ENCODE peak calls at places on chromosomes 6 and 20, in five cellular contexts. N, A, R, Q and P are unnamed samples.

GRCh38 chr6:151291145-151292055 is 51.6 kb downstream of the AKAP12 start:
- DNase-seq in Q (no peak), A (peak), N (no peak), R (no peak), P (no peak)

GRCh38 chr20:23049201-23049932 is at the start of gene THBD:
- DNase-seq in Q (no peak), R (peak), N (no peak), A (no peak), P (peak)

GRCh38 chr6:131717815-131718214 is 7.0 kb upstream of the CTAGE9 start:
- DNase-seq in R (no peak), N (peak), Q (no peak), A (no peak), P (no peak)

GRCh38 chr20:37102571-37102970 is 6.8 kb upstream of the RBL1 start:
- DNase-seq in A (no peak), Q (no peak), N (no peak), R (no peak), P (no peak)

GRCh38 chr20:237479-237878 is 10.4 kb downstream of the DEFB129 start:
- DNase-seq in A (no peak), N (no peak), Q (no peak), R (no peak), P (no peak)

GRCh38 chr6:100160913-100161312 is 166.9 kb upstream of the MCHR2 start:
- DNase-seq in Q (no peak), N (no peak), R (peak), A (no peak), P (no peak)

GRCh38 chr20:19964289-19965263 is 52.6 kb upstream of the NAA20 start:
- DNase-seq in A (no peak), Q (no peak), R (no peak), N (peak), P (peak)

GRCh38 chr6:5761370-5761769 is 245.4 kb downstream of the NRN1 start:
- DNase-seq in N (no peak), A (no peak), Q (no peak), R (no peak), P (no peak)

GRCh38 chr20:32457476-32457986 is 99.4 kb downstream of the ASXL1 start:
- DNase-seq in N (no peak), Q (no peak), R (peak), A (peak), P (no peak)

GRCh38 chr6:143449731-143450452 is 603 bp downstream of the ADAT2 start:
- DNase-seq in N (peak), Q (no peak), A (peak), R (peak), P (no peak)

GRCh38 chr20:57397693-57398108 is 6.5 kb downstream of the RBM38 start:
- DNase-seq in R (no peak), Q (no peak), N (no peak), A (no peak), P (no peak)

GRCh38 chr6:10534418-10534760 is 13.2 kb downstream of the GCNT2 start:
- DNase-seq in N (no peak), A (no peak), R (no peak), Q (no peak), P (no peak)

GRCh38 chr6:32947552-32948465 is 5.1 kb downstream of the HLA-DMA start:
- DNase-seq in R (peak), N (peak), A (peak), Q (peak), P (no peak)

GRCh38 chr6:29563435-29563834 is 3.9 kb upstream of the UBD start:
- DNase-seq in A (no peak), Q (no peak), R (no peak), N (no peak), P (no peak)

GRCh38 chr6:116265081-116265829 is 11.4 kb upstream of the TSPYL4 start:
- DNase-seq in N (no peak), A (no peak), R (no peak), Q (no peak), P (no peak)

GRCh38 chr6:125095501-125096301 is 57.9 kb upstream of the TPD52L1 start:
- DNase-seq in A (no peak), Q (no peak), N (no peak), R (no peak), P (no peak)

GRCh38 chr20:31508517-31509244 is 5.6 kb upstream of the HM13 start:
- DNase-seq in R (no peak), Q (no peak), N (no peak), A (no peak), P (no peak)

GRCh38 chr6:52547647-52548352 is 29.1 kb downstream of the TRAM2 start:
- DNase-seq in R (no peak), N (peak), Q (no peak), A (peak), P (no peak)

GRCh38 chr6:87237804-87238203 is 82.4 kb downstream of the ZNF292 start:
- DNase-seq in R (peak), A (peak), Q (peak), N (peak), P (no peak)

GRCh38 chr20:48456361-48457184 is 371.2 kb downstream of the PREX1 start:
- DNase-seq in R (no peak), A (no peak), N (no peak), Q (no peak), P (no peak)

GRCh38 chr6:107218142-107218541 is 102.8 kb upstream of the BEND3 start:
- DNase-seq in N (no peak), Q (no peak), R (no peak), A (no peak), P (no peak)

GRCh38 chr20:36170542-36171215 is 16.1 kb downstream of the EPB41L1 start:
- DNase-seq in A (no peak), Q (no peak), R (no peak), N (no peak), P (no peak)

GRCh38 chr6:116531675-116532570 is 13.6 kb downstream of the TRAPPC3L start:
- DNase-seq in R (peak), Q (peak), N (peak), A (peak), P (no peak)

GRCh38 chr6:13014551-13015378 is 298.2 kb downstream of the PHACTR1 start:
- DNase-seq in A (peak), Q (no peak), N (no peak), R (peak), P (no peak)

GRCh38 chr20:46558511-46558959 is 8.1 kb upstream of the OCSTAMP start:
- DNase-seq in Q (peak), N (peak), A (no peak), R (no peak), P (no peak)

GRCh38 chr6:82144007-82144851 is 103.3 kb downstream of the IBTK start:
- DNase-seq in N (peak), A (peak), R (no peak), Q (peak), P (no peak)

GRCh38 chr6:71123051-71123450 is 165.6 kb upstream of the OGFRL1 start:
- DNase-seq in R (no peak), Q (no peak), A (no peak), N (no peak), P (no peak)

GRCh38 chr6:126696921-126697693 is 357.2 kb downstream of the CENPW start:
- DNase-seq in R (no peak), Q (no peak), N (no peak), A (peak), P (no peak)

DNA sequence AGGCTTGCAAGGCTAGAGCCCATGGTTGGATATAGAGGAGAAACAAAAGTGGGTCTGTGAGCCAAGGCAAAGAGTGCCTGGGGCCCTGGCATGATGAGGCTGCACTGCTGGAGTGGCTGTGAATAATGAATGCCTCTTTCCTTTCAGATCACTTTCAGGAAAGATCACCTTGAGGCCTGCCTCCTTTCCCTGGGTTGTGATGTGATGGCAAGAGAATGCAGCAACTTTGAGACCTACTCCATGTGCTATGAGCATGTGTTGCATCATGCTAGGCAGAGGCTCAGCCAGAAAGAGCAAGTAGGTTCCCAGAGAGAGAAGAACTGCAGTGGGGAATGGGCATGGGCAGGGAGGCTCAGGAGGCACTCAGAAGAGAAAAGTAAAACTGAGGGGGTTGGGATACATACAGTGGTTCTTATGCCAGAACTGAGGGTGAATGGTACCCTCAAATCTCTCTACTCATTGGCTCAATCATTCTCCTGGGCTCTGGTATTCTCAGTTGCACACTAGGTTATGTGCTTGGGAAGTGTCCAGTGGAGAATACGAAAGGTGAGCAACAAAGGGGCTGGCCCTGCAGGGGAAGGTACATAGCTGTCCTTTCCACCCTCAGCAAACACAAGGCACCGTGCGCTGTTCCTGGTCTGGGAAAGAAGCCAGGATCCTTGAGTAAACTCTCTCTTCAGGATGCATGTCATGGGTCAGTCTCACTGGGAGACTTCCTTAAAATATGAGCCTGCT is 45.9 kb downstream of the CD164 start:
- DNase-seq in R (no peak), Q (peak), N (no peak), A (no peak), P (peak)
- TF ChIP-seq POLR2AphosphoS5 in R (no peak), Q (no peak), N (no peak), A (no peak), P (no peak)

DNA sequence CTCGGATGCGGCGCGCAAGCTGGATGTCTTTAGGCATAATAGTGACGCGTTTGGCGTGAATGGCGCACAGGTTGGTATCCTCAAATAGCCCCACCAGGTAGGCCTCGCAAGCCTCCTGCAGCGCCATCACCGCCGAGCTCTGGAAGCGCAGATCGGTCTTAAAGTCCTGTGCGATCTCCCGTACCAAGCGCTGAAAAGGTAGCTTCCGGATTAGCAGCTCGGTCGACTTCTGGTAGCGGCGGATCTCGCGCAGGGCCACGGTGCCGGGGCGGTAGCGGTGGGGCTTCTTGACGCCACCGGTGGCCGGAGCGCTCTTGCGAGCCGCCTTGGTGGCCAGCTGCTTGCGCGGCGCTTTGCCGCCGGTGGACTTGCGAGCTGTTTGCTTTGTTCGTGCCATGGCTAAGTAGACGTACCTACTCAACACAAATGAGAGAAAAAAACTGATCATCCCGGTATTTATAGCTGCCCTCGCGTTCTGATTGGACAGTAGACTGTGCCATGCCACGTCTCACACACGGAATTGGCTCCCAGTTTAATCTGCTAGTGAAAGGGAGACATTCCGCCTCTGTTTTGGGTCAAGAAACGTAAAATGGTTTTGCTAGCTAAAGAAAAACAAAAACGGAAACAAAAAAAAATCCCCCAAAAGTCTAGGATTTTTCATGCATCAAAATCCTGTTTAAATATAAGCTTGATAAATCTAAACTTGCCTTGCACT is 40.1 kb downstream of the OR2B2 start:
- DNase-seq in A (peak), R (peak), N (no peak), Q (peak), P (peak)
- TF ChIP-seq CTCF in A (peak), R (peak), N (no peak), Q (peak), P (no peak)

GRCh38 chr20:44702776-44703175 is 12.4 kb upstream of the CCN5 start:
- DNase-seq in N (no peak), R (no peak), Q (no peak), A (no peak), P (peak)
- TF ChIP-seq POLR2AphosphoS5 in N (no peak), R (no peak), Q (peak), A (no peak), P (peak)

DNA sequence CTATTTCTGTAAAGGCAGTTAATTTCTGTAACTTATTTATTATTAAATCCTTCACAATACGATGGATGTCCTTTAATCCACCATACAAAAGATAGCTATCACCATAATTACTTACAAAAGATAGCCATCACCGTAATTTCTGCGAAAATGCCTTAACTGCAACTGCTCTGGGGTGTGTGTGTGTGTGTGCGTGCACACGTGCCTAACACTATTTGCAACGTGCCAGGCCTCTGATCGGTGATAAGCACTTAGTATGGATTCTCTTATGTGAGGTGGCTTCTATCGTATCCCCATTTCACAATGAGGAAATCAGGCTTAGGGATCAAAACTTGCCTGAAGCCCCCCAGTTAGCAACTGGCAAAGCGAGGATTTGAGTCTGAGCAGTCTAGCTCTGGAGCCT is 67.1 kb upstream of the RBM24 start:
- DNase-seq in N (no peak), R (no peak), A (no peak), Q (no peak), P (no peak)
- TF ChIP-seq CTCF in N (no peak), R (no peak), A (no peak), Q (no peak), P (no peak)

GRCh38 chr6:4610256-4610655 is 165.9 kb upstream of the CDYL start:
- DNase-seq in N (no peak), A (no peak), Q (no peak), R (no peak), P (no peak)
- TF ChIP-seq POLR2AphosphoS5 in N (no peak), A (no peak), Q (no peak), R (no peak), P (peak)

GRCh38 chr6:66662196-66662595 is 955.2 kb upstream of the EYS start:
- DNase-seq in R (peak), N (peak), A (peak), Q (no peak), P (no peak)
- TF ChIP-seq CTCF in R (peak), N (no peak), A (peak), Q (peak), P (no peak)

DNA sequence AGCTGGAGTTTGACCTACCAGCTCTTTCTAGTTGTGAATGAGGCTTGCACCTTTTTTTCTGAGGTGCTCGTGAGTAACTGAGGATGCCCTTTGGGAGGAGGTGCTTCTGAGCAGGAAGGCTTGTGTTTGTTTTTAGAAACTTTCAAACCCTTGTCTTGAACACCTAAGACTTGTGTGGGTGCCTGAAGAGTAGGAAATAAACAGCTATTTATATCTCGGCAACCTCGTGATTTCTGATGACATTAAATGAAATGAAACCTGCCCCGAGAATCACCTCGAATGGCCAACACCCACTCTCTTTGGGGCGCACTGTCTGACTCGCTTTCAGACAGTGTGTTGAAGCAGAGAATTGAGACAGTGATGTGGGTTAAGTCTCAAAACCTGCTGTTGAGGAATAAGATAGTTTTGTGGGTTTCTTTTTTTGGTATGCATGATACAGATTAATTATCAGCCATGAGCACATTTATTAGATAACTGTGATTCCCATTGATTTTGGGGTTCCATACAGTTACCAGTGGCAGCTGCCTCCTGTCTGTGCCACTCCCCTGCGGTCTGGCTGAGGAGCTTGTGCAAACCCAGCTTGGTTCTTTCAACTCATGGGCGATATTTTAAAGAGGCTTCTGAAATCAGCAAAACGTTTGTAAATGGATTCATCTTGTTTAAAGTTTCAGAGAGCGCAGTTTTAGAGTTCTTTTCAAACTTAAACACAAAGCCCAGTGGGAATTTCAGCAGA is 8.4 kb downstream of the IRF4 start:
- DNase-seq in A (no peak), R (no peak), N (no peak), Q (no peak), P (no peak)
- TF ChIP-seq POLR2AphosphoS5 in A (no peak), R (no peak), N (no peak), Q (no peak), P (no peak)